ENCODE peak calls at places on chromosomes 12 and 14, in four cellular contexts. V is cardiac muscle cell, U is astrocyte, I is tibial artery. F is an unnamed sample.

GRCh38 chr12:57019983-57020719 is 3.8 kb upstream of the TAC3 start:
- DNase-seq in V (no peak), U (no peak), I (no peak), F (no peak)

GRCh38 chr12:31737763-31738162 is 8.9 kb upstream of the AMN1 start:
- DNase-seq in V (no peak), U (no peak), I (no peak), F (no peak)

GRCh38 chr14:99685061-99685995 is 1.2 kb downstream of the CYP46A1 start:
- DNase-seq in V (no peak), U (no peak), I (peak; percentile 59), F (no peak)

GRCh38 chr14:38867561-38868150 is 235.4 kb downstream of the SEC23A start:
- DNase-seq in V (peak; percentile 89), U (peak; percentile 63), I (peak; percentile 78), F (peak; percentile 14)

GRCh38 chr14:51445001-51445390 is 204.9 kb downstream of the TMX1 start:
- DNase-seq in V (peak; percentile 27), U (no peak), I (no peak), F (no peak)

GRCh38 chr12:124640096-124640495 is 72.7 kb upstream of the NCOR2 start:
- DNase-seq in V (peak; percentile 49), U (peak; percentile 66), I (no peak), F (no peak)

GRCh38 chr12:94622475-94622874 is 27.9 kb downstream of the TMCC3 start:
- DNase-seq in V (peak; percentile 61), U (peak; percentile 56), I (no peak), F (no peak)

GRCh38 chr12:59357811-59358210 is 238.0 kb upstream of the SLC16A7 start:
- DNase-seq in V (no peak), U (no peak), I (no peak), F (no peak)

GRCh38 chr14:32731249-32731648 is 207.4 kb upstream of the NPAS3 start:
- DNase-seq in V (no peak), U (no peak), I (no peak), F (no peak)

GRCh38 chr12:126704609-126705008 is 1562.4 kb upstream of the TMEM132C start:
- DNase-seq in V (no peak), U (no peak), I (no peak), F (no peak)

GRCh38 chr12:59431266-59431665 is 164.6 kb upstream of the SLC16A7 start:
- DNase-seq in V (peak; percentile 26), U (no peak), I (no peak), F (no peak)

GRCh38 chr12:62468394-62468793 is 1.8 kb downstream of the MON2 start:
- DNase-seq in V (no peak), U (no peak), I (no peak), F (no peak)

GRCh38 chr12:26164118-26164517 is 31.3 kb upstream of the SSPN start:
- DNase-seq in V (no peak), U (no peak), I (no peak), F (no peak)

GRCh38 chr14:33962016-33962415 is 11.1 kb upstream of the EGLN3 start:
- DNase-seq in V (no peak), U (no peak), I (no peak), F (no peak)

GRCh38 chr12:38905480-38906351 is at the start of gene CPNE8:
- DNase-seq in V (peak; percentile 89), U (peak; percentile 68), I (peak; percentile 94), F (peak; percentile 67)

GRCh38 chr12:114920828-114921579 is 237.0 kb upstream of the TBX3 start:
- DNase-seq in V (peak; percentile 33), U (peak; percentile 50), I (no peak), F (no peak)

GRCh38 chr14:33567003-33567735 is 383.7 kb downstream of the EGLN3 start:
- DNase-seq in V (no peak), U (peak; percentile 50), I (no peak), F (no peak)

GRCh38 chr12:115351513-115352077 is 667.6 kb upstream of the TBX3 start:
- DNase-seq in V (peak; percentile 86), U (no peak), I (no peak), F (no peak)

GRCh38 chr14:31360919-31361662 is 59.3 kb downstream of the HEATR5A start:
- DNase-seq in V (no peak), U (peak; percentile 64), I (no peak), F (no peak)

GRCh38 chr12:94172973-94173372 is 24.6 kb downstream of the PLXNC1 start:
- DNase-seq in V (peak; percentile 98), U (peak; percentile 91), I (no peak), F (no peak)

GRCh38 chr12:46456356-46457334 is 84.1 kb upstream of the SLC38A2 start:
- DNase-seq in V (peak; percentile 55), U (peak; percentile 41), I (no peak), F (no peak)

DNA sequence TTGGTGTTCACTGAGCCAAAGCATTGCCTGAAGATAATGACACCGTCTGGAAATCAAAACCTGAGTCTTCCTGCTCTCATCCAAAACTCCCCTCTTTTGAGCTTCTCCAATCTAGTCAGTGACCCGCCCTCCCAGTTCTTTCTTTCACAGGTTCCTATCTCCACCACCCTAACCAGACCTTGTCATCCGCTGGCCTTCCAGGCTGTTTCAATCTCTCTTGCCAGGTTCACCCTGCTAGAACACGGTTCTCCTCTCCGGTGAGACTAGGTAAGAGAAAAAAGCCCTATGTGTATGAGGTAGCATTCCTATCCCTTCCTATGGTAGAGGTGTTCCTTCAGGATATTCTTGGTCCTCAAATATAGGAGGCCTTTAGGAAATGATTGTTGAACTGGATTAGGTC is 21.4 kb downstream of the SUSD6 start:
- DNase-seq in V (no peak), U (no peak), I (no peak), F (no peak)
- H3K4me3 ChIP-seq in V (no peak overlapping the region), U (no peak overlapping the region), I (no peak overlapping the region), F (no peak overlapping the region)

DNA sequence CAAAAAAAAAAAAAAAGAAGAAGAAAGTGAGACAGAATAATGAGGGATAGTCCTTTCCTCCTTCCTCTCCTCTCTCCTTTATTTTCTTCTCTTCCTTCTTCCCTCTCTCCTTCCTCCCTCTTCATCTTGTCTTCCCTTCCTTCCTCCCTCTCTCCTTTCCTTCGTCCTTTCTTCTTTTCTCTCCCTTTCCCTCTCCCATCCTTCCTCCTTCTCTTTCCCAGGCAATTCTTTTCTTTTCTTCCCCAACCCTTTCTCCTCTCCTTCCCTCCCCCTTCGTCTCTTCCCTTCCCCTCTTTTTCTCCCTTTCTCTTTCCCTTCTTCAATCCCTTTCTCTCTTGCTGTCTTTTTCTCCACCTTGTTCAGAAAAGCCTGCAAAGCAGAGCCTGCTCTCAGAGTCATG is 3.6 kb upstream of the CHST11 start:
- DNase-seq in V (no peak), U (no peak), I (no peak), F (no peak)
- H3K27ac ChIP-seq in V (no peak overlapping the region), U (no peak overlapping the region), I (no peak overlapping the region), F (no peak overlapping the region)

GRCh38 chr12:1662761-1663439 is 28.0 kb upstream of the ADIPOR2 start:
- DNase-seq in V (peak; percentile 51), U (no peak), I (peak; percentile 70), F (no peak)

GRCh38 chr12:1661553-1662335 is 29.1 kb upstream of the ADIPOR2 start:
- DNase-seq in V (peak; percentile 92), U (peak; percentile 58), I (peak; percentile 97), F (peak; percentile 86)

GRCh38 chr12:1665366-1665765 is 25.5 kb upstream of the ADIPOR2 start:
- DNase-seq in V (no peak), U (no peak), I (no peak), F (no peak)

GRCh38 chr12:1666215-1666614 is 24.7 kb upstream of the ADIPOR2 start:
- DNase-seq in V (no peak), U (no peak), I (no peak), F (no peak)

DNA sequence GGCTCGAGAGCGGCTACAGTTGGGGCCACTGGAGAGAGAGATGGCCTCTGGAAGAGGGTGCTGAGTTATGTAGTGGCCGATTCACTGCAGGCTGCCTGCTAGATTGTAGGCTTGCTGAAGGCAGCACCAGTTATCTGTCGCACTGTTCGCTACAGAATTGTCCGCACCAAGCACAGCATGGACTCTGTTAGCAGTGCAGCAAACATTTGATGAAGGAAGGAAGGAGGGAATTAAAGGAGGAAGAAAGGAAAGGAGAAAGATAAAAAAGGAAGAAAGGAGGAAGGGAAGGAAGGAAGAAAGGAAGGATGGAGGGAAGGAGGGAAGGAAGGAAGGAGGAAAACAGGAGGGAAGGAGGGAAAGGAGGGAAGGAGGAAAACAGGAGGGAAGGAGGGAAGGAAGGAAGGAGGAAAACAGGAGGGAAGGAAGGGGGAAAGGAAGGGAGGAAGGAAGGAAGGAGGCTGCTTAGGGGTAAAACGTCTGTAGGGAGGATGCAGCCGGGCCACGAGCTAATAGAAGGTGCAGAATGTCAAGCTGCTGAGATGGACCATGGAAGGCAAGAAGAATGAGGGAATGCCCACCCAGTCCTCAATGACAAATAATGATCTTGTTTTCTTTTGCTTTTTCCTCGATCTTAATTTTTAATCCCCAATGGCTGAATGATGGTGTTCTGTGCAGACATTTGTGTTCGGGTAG is 27.3 kb upstream of the ADIPOR2 start:
- DNase-seq in V (no peak), U (no peak), I (peak; percentile 49), F (no peak)
- TF ChIP-seq CTCF in V (no peak), U (no peak), I (no peak), F (no peak)

DNA sequence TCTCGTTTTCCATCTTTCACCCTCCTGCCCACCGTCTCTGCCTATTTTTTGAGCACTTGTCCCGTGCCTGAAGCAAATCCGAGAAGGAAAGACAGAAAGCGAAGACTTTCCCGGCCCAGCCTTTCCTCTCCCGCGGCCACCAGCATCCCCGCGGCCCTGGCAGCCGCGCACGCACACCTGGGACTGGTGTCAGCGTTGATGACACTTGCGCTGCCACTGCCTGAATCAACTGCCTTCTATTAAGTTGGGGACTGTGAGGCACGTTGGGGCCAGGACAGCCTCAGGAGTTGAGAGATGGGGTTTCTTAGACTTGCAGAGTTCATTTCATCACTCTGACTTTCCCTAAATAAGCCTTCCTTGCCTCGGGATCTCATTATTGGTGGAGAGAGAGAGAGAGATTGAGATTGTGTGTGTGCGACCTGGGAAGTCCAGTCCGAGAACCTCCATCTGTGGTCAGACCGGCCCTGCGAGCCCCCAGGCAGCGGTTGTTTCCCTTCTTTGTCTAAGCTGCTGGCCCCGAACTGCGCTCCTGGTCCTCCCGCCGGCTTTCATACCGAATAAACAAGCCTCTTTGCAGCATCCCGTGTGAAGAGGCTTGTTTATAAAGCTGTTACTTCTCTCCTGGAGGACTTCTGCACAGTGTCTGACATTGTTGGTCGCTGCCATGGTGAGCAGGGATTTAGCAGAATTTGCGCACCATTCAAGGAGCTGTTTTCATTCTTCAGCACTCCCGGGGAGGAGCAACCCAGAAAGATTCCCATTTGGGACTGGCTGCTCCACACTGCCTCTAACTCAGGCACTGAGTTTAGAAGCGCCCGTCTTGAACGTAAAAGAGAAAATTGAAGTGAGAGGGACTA is 1.5 kb downstream of the PDZRN4 start:
- DNase-seq in V (peak; percentile 2), U (no peak), I (peak; percentile 77), F (no peak)
- H3K4me3 ChIP-seq in V (peak overlapping the region; percentile 29), U (peak overlapping the region; percentile 33), I (peak overlapping the region; percentile 69), F (peak overlapping the region; percentile 82)

GRCh38 chr12:122884091-122884826 is 11.7 kb downstream of the VPS37B start:
- DNase-seq in V (no peak), U (peak; percentile 60), I (no peak), F (no peak)
- H3K27ac ChIP-seq in V (no peak overlapping the region), U (no peak overlapping the region), I (no peak overlapping the region), F (no peak overlapping the region)

DNA sequence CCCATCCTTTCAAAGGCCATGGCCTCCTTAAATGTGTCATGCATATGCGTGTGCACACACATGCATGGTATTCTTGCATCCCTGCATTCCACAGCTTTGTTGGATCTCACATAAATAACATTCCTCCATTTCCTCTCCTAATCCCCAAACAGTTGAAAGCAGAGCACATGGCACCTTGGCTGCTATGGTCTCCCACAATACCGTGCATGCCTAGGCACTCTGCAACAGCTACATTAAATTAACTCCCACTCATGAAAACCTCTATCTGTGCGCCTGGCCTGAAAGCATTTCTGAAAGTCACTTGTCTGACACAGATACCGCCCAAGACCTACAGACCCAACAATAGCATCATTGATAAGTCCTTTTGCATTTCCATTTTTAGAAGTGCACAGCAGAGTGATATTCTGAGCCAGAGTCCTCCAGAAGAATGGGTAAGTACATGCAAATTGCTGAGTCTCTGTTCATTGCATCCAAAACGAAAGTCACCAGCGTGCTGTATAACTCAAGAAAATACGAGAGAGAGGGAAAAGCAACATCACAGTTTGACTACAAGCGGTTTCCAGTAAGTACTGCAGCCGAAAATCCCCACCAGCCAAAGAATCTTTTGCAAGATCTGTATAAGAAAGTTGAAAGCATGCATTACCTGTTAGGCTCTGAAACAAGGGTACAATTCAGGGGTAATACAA is 436 bp downstream of the ASB2 start:
- DNase-seq in V (no peak), U (no peak), I (no peak), F (no peak)
- TF ChIP-seq CTCF in V (no peak), U (no peak), I (peak; percentile 24), F (peak; percentile 39)